ENCODE peak calls at places on chromosomes 12 and 14, in seven cellular contexts. One of them, this sample, is unnamed.

GRCh38 chr12:64544796-64545382 is 65.4 kb upstream of the RASSF3 start:
- DNase-seq in NCI-H1092 treated with DMSO at 0.1 percent for 48 hours: peak; percentile 40
- DNase-seq in non-pigmented ciliary epithelial cell: no peak
- DNase-seq in activated T-helper 1 cell treated with anti-CD3 and anti-CD28 coated beads, Interleukin-2, amount 50 U/mL, for 16 hours: no peak
- DNase-seq in kidney tubule cell: no peak
- DNase-seq in OCI-M1: no peak
- DNase-seq in left ventricle myocardium inferior: no peak
- DNase-seq in this sample: no peak

GRCh38 chr12:107449891-107450290 is 235.7 kb upstream of the PWP1 start:
- DNase-seq in NCI-H1092 treated with DMSO at 0.1 percent for 48 hours: no peak
- DNase-seq in non-pigmented ciliary epithelial cell: no peak
- DNase-seq in activated T-helper 1 cell treated with anti-CD3 and anti-CD28 coated beads, Interleukin-2, amount 50 U/mL, for 16 hours: no peak
- DNase-seq in kidney tubule cell: peak; percentile 46
- DNase-seq in OCI-M1: no peak
- DNase-seq in left ventricle myocardium inferior: no peak
- DNase-seq in this sample: no peak

GRCh38 chr14:86055512-86055911 is 525.6 kb downstream of the FLRT2 start:
- DNase-seq in NCI-H1092 treated with DMSO at 0.1 percent for 48 hours: peak; percentile 45
- DNase-seq in non-pigmented ciliary epithelial cell: no peak
- DNase-seq in activated T-helper 1 cell treated with anti-CD3 and anti-CD28 coated beads, Interleukin-2, amount 50 U/mL, for 16 hours: no peak
- DNase-seq in kidney tubule cell: no peak
- DNase-seq in OCI-M1: peak; percentile 39
- DNase-seq in left ventricle myocardium inferior: no peak
- DNase-seq in this sample: peak; percentile 3

GRCh38 chr14:105851716-105852377 is 325.5 kb downstream of the TMEM121 start:
- DNase-seq in NCI-H1092 treated with DMSO at 0.1 percent for 48 hours: no peak
- DNase-seq in non-pigmented ciliary epithelial cell: no peak
- DNase-seq in activated T-helper 1 cell treated with anti-CD3 and anti-CD28 coated beads, Interleukin-2, amount 50 U/mL, for 16 hours: no peak
- DNase-seq in kidney tubule cell: no peak
- DNase-seq in OCI-M1: no peak
- DNase-seq in left ventricle myocardium inferior: no peak
- DNase-seq in this sample: no peak

GRCh38 chr12:88638388-88638787 is 58.1 kb upstream of the KITLG start:
- DNase-seq in NCI-H1092 treated with DMSO at 0.1 percent for 48 hours: no peak
- DNase-seq in non-pigmented ciliary epithelial cell: no peak
- DNase-seq in activated T-helper 1 cell treated with anti-CD3 and anti-CD28 coated beads, Interleukin-2, amount 50 U/mL, for 16 hours: no peak
- DNase-seq in kidney tubule cell: no peak
- DNase-seq in OCI-M1: no peak
- DNase-seq in left ventricle myocardium inferior: no peak
- DNase-seq in this sample: peak; percentile 11

GRCh38 chr12:13680916-13681315 is 300.5 kb downstream of the GRIN2B start:
- DNase-seq in NCI-H1092 treated with DMSO at 0.1 percent for 48 hours: no peak
- DNase-seq in non-pigmented ciliary epithelial cell: no peak
- DNase-seq in activated T-helper 1 cell treated with anti-CD3 and anti-CD28 coated beads, Interleukin-2, amount 50 U/mL, for 16 hours: no peak
- DNase-seq in kidney tubule cell: no peak
- DNase-seq in OCI-M1: no peak
- DNase-seq in left ventricle myocardium inferior: no peak
- DNase-seq in this sample: no peak

GRCh38 chr12:62297321-62297720 is 37.1 kb downstream of the USP15 start:
- DNase-seq in NCI-H1092 treated with DMSO at 0.1 percent for 48 hours: no peak
- DNase-seq in non-pigmented ciliary epithelial cell: no peak
- DNase-seq in activated T-helper 1 cell treated with anti-CD3 and anti-CD28 coated beads, Interleukin-2, amount 50 U/mL, for 16 hours: no peak
- DNase-seq in kidney tubule cell: no peak
- DNase-seq in OCI-M1: peak; percentile 79
- DNase-seq in left ventricle myocardium inferior: no peak
- DNase-seq in this sample: no peak

GRCh38 chr12:39627914-39628313 is 8.3 kb upstream of the ABCD2 start:
- DNase-seq in NCI-H1092 treated with DMSO at 0.1 percent for 48 hours: no peak
- DNase-seq in non-pigmented ciliary epithelial cell: no peak
- DNase-seq in activated T-helper 1 cell treated with anti-CD3 and anti-CD28 coated beads, Interleukin-2, amount 50 U/mL, for 16 hours: no peak
- DNase-seq in kidney tubule cell: no peak
- DNase-seq in OCI-M1: no peak
- DNase-seq in left ventricle myocardium inferior: no peak
- DNase-seq in this sample: no peak

GRCh38 chr12:79858518-79858917 is 76.4 kb downstream of the PPP1R12A start:
- DNase-seq in NCI-H1092 treated with DMSO at 0.1 percent for 48 hours: no peak
- DNase-seq in non-pigmented ciliary epithelial cell: no peak
- DNase-seq in activated T-helper 1 cell treated with anti-CD3 and anti-CD28 coated beads, Interleukin-2, amount 50 U/mL, for 16 hours: no peak
- DNase-seq in kidney tubule cell: no peak
- DNase-seq in OCI-M1: no peak
- DNase-seq in left ventricle myocardium inferior: no peak
- DNase-seq in this sample: peak; percentile 39

GRCh38 chr12:42298887-42299286 is 27.0 kb downstream of the ZCRB1 start:
- DNase-seq in NCI-H1092 treated with DMSO at 0.1 percent for 48 hours: no peak
- DNase-seq in non-pigmented ciliary epithelial cell: no peak
- DNase-seq in activated T-helper 1 cell treated with anti-CD3 and anti-CD28 coated beads, Interleukin-2, amount 50 U/mL, for 16 hours: no peak
- DNase-seq in kidney tubule cell: no peak
- DNase-seq in OCI-M1: no peak
- DNase-seq in left ventricle myocardium inferior: no peak
- DNase-seq in this sample: no peak

GRCh38 chr12:79407671-79408622 is 282.8 kb downstream of the PAWR start:
- DNase-seq in NCI-H1092 treated with DMSO at 0.1 percent for 48 hours: no peak
- DNase-seq in non-pigmented ciliary epithelial cell: peak; percentile 77
- DNase-seq in activated T-helper 1 cell treated with anti-CD3 and anti-CD28 coated beads, Interleukin-2, amount 50 U/mL, for 16 hours: no peak
- DNase-seq in kidney tubule cell: peak; percentile 83
- DNase-seq in OCI-M1: peak; percentile 82
- DNase-seq in left ventricle myocardium inferior: peak; percentile 16
- DNase-seq in this sample: peak; percentile 92

GRCh38 chr12:120654656-120655055 is 14.2 kb downstream of the CABP1 start:
- DNase-seq in NCI-H1092 treated with DMSO at 0.1 percent for 48 hours: no peak
- DNase-seq in non-pigmented ciliary epithelial cell: no peak
- DNase-seq in activated T-helper 1 cell treated with anti-CD3 and anti-CD28 coated beads, Interleukin-2, amount 50 U/mL, for 16 hours: no peak
- DNase-seq in kidney tubule cell: no peak
- DNase-seq in OCI-M1: no peak
- DNase-seq in left ventricle myocardium inferior: peak; percentile 79
- DNase-seq in this sample: no peak

GRCh38 chr12:69240625-69240984 is 1.2 kb downstream of the CPSF6 start:
- DNase-seq in NCI-H1092 treated with DMSO at 0.1 percent for 48 hours: no peak
- DNase-seq in non-pigmented ciliary epithelial cell: no peak
- DNase-seq in activated T-helper 1 cell treated with anti-CD3 and anti-CD28 coated beads, Interleukin-2, amount 50 U/mL, for 16 hours: peak; percentile 5
- DNase-seq in kidney tubule cell: peak; percentile 15
- DNase-seq in OCI-M1: peak; percentile 36
- DNase-seq in left ventricle myocardium inferior: no peak
- DNase-seq in this sample: no peak

GRCh38 chr12:26150737-26151450 is 26.1 kb upstream of the BHLHE41 start:
- DNase-seq in NCI-H1092 treated with DMSO at 0.1 percent for 48 hours: no peak
- DNase-seq in non-pigmented ciliary epithelial cell: no peak
- DNase-seq in activated T-helper 1 cell treated with anti-CD3 and anti-CD28 coated beads, Interleukin-2, amount 50 U/mL, for 16 hours: no peak
- DNase-seq in kidney tubule cell: peak; percentile 66
- DNase-seq in OCI-M1: no peak
- DNase-seq in left ventricle myocardium inferior: no peak
- DNase-seq in this sample: peak; percentile 82

GRCh38 chr14:22089940-22090339 is 416.3 kb upstream of the OR4E1 start:
- DNase-seq in NCI-H1092 treated with DMSO at 0.1 percent for 48 hours: no peak
- DNase-seq in non-pigmented ciliary epithelial cell: no peak
- DNase-seq in activated T-helper 1 cell treated with anti-CD3 and anti-CD28 coated beads, Interleukin-2, amount 50 U/mL, for 16 hours: no peak
- DNase-seq in kidney tubule cell: no peak
- DNase-seq in OCI-M1: no peak
- DNase-seq in left ventricle myocardium inferior: no peak
- DNase-seq in this sample: no peak

GRCh38 chr12:98344034-98344565 is 171.3 kb upstream of the TMPO start:
- DNase-seq in NCI-H1092 treated with DMSO at 0.1 percent for 48 hours: no peak
- DNase-seq in non-pigmented ciliary epithelial cell: no peak
- DNase-seq in activated T-helper 1 cell treated with anti-CD3 and anti-CD28 coated beads, Interleukin-2, amount 50 U/mL, for 16 hours: no peak
- DNase-seq in kidney tubule cell: no peak
- DNase-seq in OCI-M1: no peak
- DNase-seq in left ventricle myocardium inferior: no peak
- DNase-seq in this sample: no peak

GRCh38 chr12:113261847-113262470 is 40.7 kb downstream of the TPCN1 start:
- DNase-seq in NCI-H1092 treated with DMSO at 0.1 percent for 48 hours: no peak
- DNase-seq in non-pigmented ciliary epithelial cell: no peak
- DNase-seq in activated T-helper 1 cell treated with anti-CD3 and anti-CD28 coated beads, Interleukin-2, amount 50 U/mL, for 16 hours: no peak
- DNase-seq in kidney tubule cell: no peak
- DNase-seq in OCI-M1: peak; percentile 90
- DNase-seq in left ventricle myocardium inferior: no peak
- DNase-seq in this sample: peak; percentile 50

GRCh38 chr12:69484428-69484827 is 14.2 kb downstream of the FRS2 start:
- DNase-seq in NCI-H1092 treated with DMSO at 0.1 percent for 48 hours: no peak
- DNase-seq in non-pigmented ciliary epithelial cell: no peak
- DNase-seq in activated T-helper 1 cell treated with anti-CD3 and anti-CD28 coated beads, Interleukin-2, amount 50 U/mL, for 16 hours: no peak
- DNase-seq in kidney tubule cell: no peak
- DNase-seq in OCI-M1: no peak
- DNase-seq in left ventricle myocardium inferior: no peak
- DNase-seq in this sample: no peak

GRCh38 chr14:77882631-77883030 is 82.7 kb downstream of the ADCK1 start:
- DNase-seq in NCI-H1092 treated with DMSO at 0.1 percent for 48 hours: no peak
- DNase-seq in non-pigmented ciliary epithelial cell: no peak
- DNase-seq in activated T-helper 1 cell treated with anti-CD3 and anti-CD28 coated beads, Interleukin-2, amount 50 U/mL, for 16 hours: no peak
- DNase-seq in kidney tubule cell: no peak
- DNase-seq in OCI-M1: no peak
- DNase-seq in left ventricle myocardium inferior: no peak
- DNase-seq in this sample: peak; percentile 57

GRCh38 chr12:53171725-53172329 is 8.7 kb upstream of the ZNF740 start:
- DNase-seq in NCI-H1092 treated with DMSO at 0.1 percent for 48 hours: peak; percentile 20
- DNase-seq in non-pigmented ciliary epithelial cell: no peak
- DNase-seq in activated T-helper 1 cell treated with anti-CD3 and anti-CD28 coated beads, Interleukin-2, amount 50 U/mL, for 16 hours: no peak
- DNase-seq in kidney tubule cell: peak; percentile 19
- DNase-seq in OCI-M1: no peak
- DNase-seq in left ventricle myocardium inferior: no peak
- DNase-seq in this sample: no peak

GRCh38 chr12:20320552-20320951 is 47.8 kb upstream of the PDE3A start:
- DNase-seq in NCI-H1092 treated with DMSO at 0.1 percent for 48 hours: no peak
- DNase-seq in non-pigmented ciliary epithelial cell: no peak
- DNase-seq in activated T-helper 1 cell treated with anti-CD3 and anti-CD28 coated beads, Interleukin-2, amount 50 U/mL, for 16 hours: no peak
- DNase-seq in kidney tubule cell: no peak
- DNase-seq in OCI-M1: no peak
- DNase-seq in left ventricle myocardium inferior: no peak
- DNase-seq in this sample: no peak

GRCh38 chr14:102539544-102540309 is 30.2 kb upstream of the ANKRD9 start:
- DNase-seq in NCI-H1092 treated with DMSO at 0.1 percent for 48 hours: peak; percentile 96
- DNase-seq in non-pigmented ciliary epithelial cell: no peak
- DNase-seq in activated T-helper 1 cell treated with anti-CD3 and anti-CD28 coated beads, Interleukin-2, amount 50 U/mL, for 16 hours: no peak
- DNase-seq in kidney tubule cell: no peak
- DNase-seq in OCI-M1: no peak
- DNase-seq in left ventricle myocardium inferior: peak; percentile 72
- DNase-seq in this sample: peak; percentile 68

GRCh38 chr12:132657004-132657727 is 30.0 kb downstream of the POLE start:
- DNase-seq in NCI-H1092 treated with DMSO at 0.1 percent for 48 hours: no peak
- DNase-seq in non-pigmented ciliary epithelial cell: no peak
- DNase-seq in activated T-helper 1 cell treated with anti-CD3 and anti-CD28 coated beads, Interleukin-2, amount 50 U/mL, for 16 hours: no peak
- DNase-seq in kidney tubule cell: no peak
- DNase-seq in OCI-M1: no peak
- DNase-seq in left ventricle myocardium inferior: no peak
- DNase-seq in this sample: no peak

GRCh38 chr12:104720346-104721064 is 237.6 kb downstream of the SLC41A2 start:
- DNase-seq in NCI-H1092 treated with DMSO at 0.1 percent for 48 hours: no peak
- DNase-seq in non-pigmented ciliary epithelial cell: no peak
- DNase-seq in activated T-helper 1 cell treated with anti-CD3 and anti-CD28 coated beads, Interleukin-2, amount 50 U/mL, for 16 hours: peak; percentile 35
- DNase-seq in kidney tubule cell: no peak
- DNase-seq in OCI-M1: peak; percentile 54
- DNase-seq in left ventricle myocardium inferior: no peak
- DNase-seq in this sample: peak; percentile 33

GRCh38 chr14:69319911-69320310 is 60.0 kb downstream of the GALNT16 start:
- DNase-seq in NCI-H1092 treated with DMSO at 0.1 percent for 48 hours: no peak
- DNase-seq in non-pigmented ciliary epithelial cell: no peak
- DNase-seq in activated T-helper 1 cell treated with anti-CD3 and anti-CD28 coated beads, Interleukin-2, amount 50 U/mL, for 16 hours: no peak
- DNase-seq in kidney tubule cell: no peak
- DNase-seq in OCI-M1: no peak
- DNase-seq in left ventricle myocardium inferior: no peak
- DNase-seq in this sample: no peak

GRCh38 chr12:13101854-13102375 is 1.6 kb downstream of the GSG1 start:
- DNase-seq in NCI-H1092 treated with DMSO at 0.1 percent for 48 hours: no peak
- DNase-seq in non-pigmented ciliary epithelial cell: no peak
- DNase-seq in activated T-helper 1 cell treated with anti-CD3 and anti-CD28 coated beads, Interleukin-2, amount 50 U/mL, for 16 hours: no peak
- DNase-seq in kidney tubule cell: peak; percentile 72
- DNase-seq in OCI-M1: no peak
- DNase-seq in left ventricle myocardium inferior: no peak
- DNase-seq in this sample: peak; percentile 66

GRCh38 chr14:58699656-58700055 is 61.9 kb downstream of the DACT1 start:
- DNase-seq in NCI-H1092 treated with DMSO at 0.1 percent for 48 hours: no peak
- DNase-seq in non-pigmented ciliary epithelial cell: no peak
- DNase-seq in activated T-helper 1 cell treated with anti-CD3 and anti-CD28 coated beads, Interleukin-2, amount 50 U/mL, for 16 hours: no peak
- DNase-seq in kidney tubule cell: no peak
- DNase-seq in OCI-M1: no peak
- DNase-seq in left ventricle myocardium inferior: no peak
- DNase-seq in this sample: no peak

GRCh38 chr12:20483776-20484175 is 115.4 kb downstream of the PDE3A start:
- DNase-seq in NCI-H1092 treated with DMSO at 0.1 percent for 48 hours: no peak
- DNase-seq in non-pigmented ciliary epithelial cell: no peak
- DNase-seq in activated T-helper 1 cell treated with anti-CD3 and anti-CD28 coated beads, Interleukin-2, amount 50 U/mL, for 16 hours: no peak
- DNase-seq in kidney tubule cell: no peak
- DNase-seq in OCI-M1: no peak
- DNase-seq in left ventricle myocardium inferior: no peak
- DNase-seq in this sample: peak; percentile 69

GRCh38 chr14:88463318-88463717 is 77.9 kb downstream of the SPATA7 start:
- DNase-seq in NCI-H1092 treated with DMSO at 0.1 percent for 48 hours: no peak
- DNase-seq in non-pigmented ciliary epithelial cell: no peak
- DNase-seq in activated T-helper 1 cell treated with anti-CD3 and anti-CD28 coated beads, Interleukin-2, amount 50 U/mL, for 16 hours: no peak
- DNase-seq in kidney tubule cell: peak; percentile 35
- DNase-seq in OCI-M1: peak; percentile 22
- DNase-seq in left ventricle myocardium inferior: no peak
- DNase-seq in this sample: peak; percentile 47

This sample was measured in cardiac fibroblast.